ENCODE peak calls at places on chromosomes 2 and 18, in eight cellular contexts. A is HL-60; L is GM12865; V is fibroblast of lung; I is activated CD4-positive, alpha-beta T cell treated with anti-CD3 and anti-CD28 coated beads, Interleukin-2, amount 10 ng/mL, durations not matched to agents 7 days and 5 days; W is neural crest cell; R is OCI-LY7; J is stimulated activated CD8-positive, alpha-beta memory T cell treated with anti-CD3 and anti-CD28 coated beads, Interleukin-2, amount 100 ng/mL, for 1 hour. P is an unnamed sample.

GRCh38 chr2:100786297-100786658 is 33.7 kb upstream of the NPAS2 start:
- DNase-seq in A (no peak), W (no peak), R (no peak), L (no peak), J (no peak), I (no peak), V (peak), P (no peak)

GRCh38 chr18:46728219-46728930 is 28.5 kb downstream of the ST8SIA5 start:
- DNase-seq in R (no peak), L (no peak), V (no peak), A (no peak), I (no peak), W (no peak), J (no peak), P (no peak)

GRCh38 chr18:79483971-79484491 is 88.3 kb downstream of the NFATC1 start:
- DNase-seq in J (no peak), I (no peak), R (no peak), W (no peak), V (no peak), A (no peak), L (no peak), P (no peak)

GRCh38 chr2:142542431-142542910 is 335.0 kb upstream of the KYNU start:
- DNase-seq in I (no peak), W (no peak), R (no peak), J (no peak), A (no peak), V (no peak), L (no peak), P (no peak)

GRCh38 chr2:17298453-17298852 is 219.8 kb downstream of the RAD51AP2 start:
- DNase-seq in R (no peak), A (no peak), W (no peak), I (no peak), V (peak), L (no peak), J (no peak), P (no peak)

GRCh38 chr2:151379191-151379590 is 21.8 kb downstream of the TNFAIP6 start:
- DNase-seq in I (peak), R (no peak), V (peak), A (no peak), L (no peak), J (no peak), W (no peak), P (no peak)

GRCh38 chr2:67840460-67841068 is 222.2 kb downstream of the C1D start:
- DNase-seq in A (peak), W (peak), L (peak), J (peak), R (peak), V (peak), I (peak), P (no peak)

GRCh38 chr2:98909381-98910211 is 26.4 kb downstream of the CRACDL start:
- DNase-seq in W (peak), L (peak), R (peak), J (no peak), I (no peak), A (peak), V (peak), P (no peak)

GRCh38 chr2:201860541-201861154 is 54.3 kb downstream of the CDK15 start:
- DNase-seq in J (no peak), I (peak), V (peak), L (peak), A (peak), W (peak), R (peak), P (no peak)

GRCh38 chr2:39411186-39411944 is 25.7 kb downstream of the MAP4K3 start:
- DNase-seq in A (no peak), J (no peak), W (no peak), I (no peak), L (no peak), V (peak), R (no peak), P (no peak)

GRCh38 chr18:36149514-36150289 is 20.0 kb downstream of the ELP2 start:
- DNase-seq in L (peak), I (no peak), J (no peak), W (no peak), A (no peak), V (no peak), R (peak), P (no peak)